ENCODE peak calls at places on chromosomes 12 and 14, in seven cellular contexts. One of them, this sample, is unnamed. For H3K27me3, the result is how much of the 10 kb centered on the place peaks cover.

GRCh38 chr14:65403231-65403630 is 9.3 kb upstream of the FUT8 start:
- DNase-seq in PC-3: peak
- DNase-seq in right atrium auricular region: no peak
- DNase-seq in tibial artery: no peak
- DNase-seq in NT2/D1: no peak
- DNase-seq in CD4-positive, alpha-beta memory T cell: no peak
- DNase-seq in hepatocyte: no peak
- DNase-seq in this sample: no peak

GRCh38 chr12:26122681-26123481 is 2.0 kb downstream of the BHLHE41 start:
- DNase-seq in CD4-positive, alpha-beta memory T cell: no peak
- DNase-seq in hepatocyte: peak
- DNase-seq in tibial artery: peak
- DNase-seq in PC-3: peak
- DNase-seq in NT2/D1: peak
- DNase-seq in right atrium auricular region: peak
- DNase-seq in this sample: peak

GRCh38 chr14:68140111-68140741 is 320.6 kb downstream of the RAD51B start:
- DNase-seq in CD4-positive, alpha-beta memory T cell: no peak
- DNase-seq in right atrium auricular region: peak
- DNase-seq in tibial artery: no peak
- DNase-seq in PC-3: peak
- DNase-seq in hepatocyte: peak
- DNase-seq in NT2/D1: peak
- DNase-seq in this sample: peak

GRCh38 chr12:108950991-108951739 is 69.7 kb downstream of the SVOP start:
- DNase-seq in NT2/D1: peak
- DNase-seq in PC-3: peak
- DNase-seq in right atrium auricular region: peak
- DNase-seq in tibial artery: peak
- DNase-seq in CD4-positive, alpha-beta memory T cell: peak
- DNase-seq in hepatocyte: peak
- DNase-seq in this sample: peak

GRCh38 chr14:92586001-92586947 is 72.7 kb downstream of the RIN3 start:
- DNase-seq in CD4-positive, alpha-beta memory T cell: peak
- DNase-seq in tibial artery: peak
- DNase-seq in PC-3: peak
- DNase-seq in hepatocyte: peak
- DNase-seq in right atrium auricular region: no peak
- DNase-seq in NT2/D1: no peak
- DNase-seq in this sample: no peak

GRCh38 chr12:82688035-82688501 is 1.4 kb downstream of the TMTC2 start:
- DNase-seq in CD4-positive, alpha-beta memory T cell: no peak
- DNase-seq in hepatocyte: peak
- DNase-seq in PC-3: peak
- DNase-seq in right atrium auricular region: no peak
- DNase-seq in NT2/D1: no peak
- DNase-seq in tibial artery: no peak
- DNase-seq in this sample: peak

GRCh38 chr12:118185602-118186397 is 49.9 kb downstream of the PEBP1 start:
- DNase-seq in right atrium auricular region: no peak
- DNase-seq in tibial artery: no peak
- DNase-seq in CD4-positive, alpha-beta memory T cell: no peak
- DNase-seq in PC-3: no peak
- DNase-seq in NT2/D1: no peak
- DNase-seq in hepatocyte: no peak
- DNase-seq in this sample: no peak

GRCh38 chr12:127063339-127064090 is 1203.5 kb upstream of the TMEM132C start:
- DNase-seq in hepatocyte: no peak
- DNase-seq in PC-3: peak
- DNase-seq in NT2/D1: no peak
- DNase-seq in CD4-positive, alpha-beta memory T cell: no peak
- DNase-seq in tibial artery: no peak
- DNase-seq in right atrium auricular region: no peak
- DNase-seq in this sample: no peak

GRCh38 chr12:89117448-89118034 is 234.8 kb downstream of the DUSP6 start:
- DNase-seq in tibial artery: no peak
- DNase-seq in hepatocyte: peak
- DNase-seq in NT2/D1: no peak
- DNase-seq in right atrium auricular region: no peak
- DNase-seq in CD4-positive, alpha-beta memory T cell: no peak
- DNase-seq in PC-3: peak
- DNase-seq in this sample: no peak

GRCh38 chr14:101857226-101857625 is 95.7 kb downstream of the PPP2R5C start:
- DNase-seq in NT2/D1: no peak
- DNase-seq in tibial artery: no peak
- DNase-seq in PC-3: peak
- DNase-seq in hepatocyte: no peak
- DNase-seq in CD4-positive, alpha-beta memory T cell: no peak
- DNase-seq in right atrium auricular region: peak
- DNase-seq in this sample: no peak

GRCh38 chr14:74589291-74589879 is 22.7 kb downstream of the LTBP2 start:
- DNase-seq in NT2/D1: no peak
- DNase-seq in CD4-positive, alpha-beta memory T cell: no peak
- DNase-seq in right atrium auricular region: no peak
- DNase-seq in hepatocyte: no peak
- DNase-seq in tibial artery: no peak
- DNase-seq in PC-3: no peak
- DNase-seq in this sample: no peak

GRCh38 chr12:82359115-82359478 is 768 bp downstream of the METTL25 start:
- DNase-seq in NT2/D1: no peak
- DNase-seq in right atrium auricular region: no peak
- DNase-seq in PC-3: no peak
- DNase-seq in hepatocyte: peak
- DNase-seq in tibial artery: no peak
- DNase-seq in CD4-positive, alpha-beta memory T cell: no peak
- DNase-seq in this sample: peak

GRCh38 chr12:6949063-6949594 is 2.0 kb upstream of the PTPN6 start:
- DNase-seq in hepatocyte: no peak
- DNase-seq in right atrium auricular region: no peak
- DNase-seq in tibial artery: no peak
- DNase-seq in NT2/D1: no peak
- DNase-seq in CD4-positive, alpha-beta memory T cell: peak
- DNase-seq in PC-3: no peak
- DNase-seq in this sample: no peak

GRCh38 chr14:36604757-36605505 is 22.5 kb upstream of the NKX2-8 start:
- DNase-seq in right atrium auricular region: no peak
- DNase-seq in tibial artery: no peak
- DNase-seq in NT2/D1: peak
- DNase-seq in PC-3: peak
- DNase-seq in hepatocyte: peak
- DNase-seq in CD4-positive, alpha-beta memory T cell: no peak
- DNase-seq in this sample: peak

GRCh38 chr14:36605506-36605857 is 23.1 kb upstream of the NKX2-8 start:
- DNase-seq in hepatocyte: no peak
- DNase-seq in tibial artery: no peak
- DNase-seq in PC-3: peak
- DNase-seq in NT2/D1: no peak
- DNase-seq in CD4-positive, alpha-beta memory T cell: no peak
- DNase-seq in right atrium auricular region: no peak
- DNase-seq in this sample: no peak

GRCh38 chr14:36600431-36600830 is 18.0 kb upstream of the NKX2-8 start:
- DNase-seq in PC-3: no peak
- DNase-seq in tibial artery: no peak
- DNase-seq in NT2/D1: no peak
- DNase-seq in hepatocyte: no peak
- DNase-seq in CD4-positive, alpha-beta memory T cell: no peak
- DNase-seq in right atrium auricular region: no peak
- DNase-seq in this sample: peak
- H3K27me3 ChIP-seq in PC-3: half or more
- H3K27me3 ChIP-seq in tibial artery: under half
- H3K27me3 ChIP-seq in NT2/D1: under half
- H3K27me3 ChIP-seq in hepatocyte: under half
- H3K27me3 ChIP-seq in CD4-positive, alpha-beta memory T cell: under half
- H3K27me3 ChIP-seq in right atrium auricular region: under half
- H3K27me3 ChIP-seq in this sample: half or more

GRCh38 chr12:57112492-57113294 is 1.5 kb upstream of the STAT6 start:
- DNase-seq in NT2/D1: no peak
- DNase-seq in PC-3: no peak
- DNase-seq in tibial artery: no peak
- DNase-seq in right atrium auricular region: no peak
- DNase-seq in CD4-positive, alpha-beta memory T cell: no peak
- DNase-seq in hepatocyte: no peak
- DNase-seq in this sample: no peak

GRCh38 chr12:57111046-57111698 is at the start of gene STAT6:
- DNase-seq in right atrium auricular region: peak
- DNase-seq in tibial artery: peak
- DNase-seq in PC-3: peak
- DNase-seq in hepatocyte: peak
- DNase-seq in CD4-positive, alpha-beta memory T cell: peak
- DNase-seq in NT2/D1: no peak
- DNase-seq in this sample: peak

GRCh38 chr12:57107456-57107855 is 3.7 kb downstream of the STAT6 start:
- DNase-seq in NT2/D1: no peak
- DNase-seq in PC-3: no peak
- DNase-seq in hepatocyte: peak
- DNase-seq in tibial artery: no peak
- DNase-seq in right atrium auricular region: no peak
- DNase-seq in CD4-positive, alpha-beta memory T cell: no peak
- DNase-seq in this sample: no peak

GRCh38 chr12:57110189-57111045 is 745 bp downstream of the STAT6 start:
- DNase-seq in hepatocyte: peak
- DNase-seq in PC-3: peak
- DNase-seq in CD4-positive, alpha-beta memory T cell: peak
- DNase-seq in right atrium auricular region: no peak
- DNase-seq in NT2/D1: no peak
- DNase-seq in tibial artery: peak
- DNase-seq in this sample: peak

GRCh38 chr12:57109207-57110160 is 1.7 kb downstream of the STAT6 start:
- DNase-seq in CD4-positive, alpha-beta memory T cell: no peak
- DNase-seq in right atrium auricular region: no peak
- DNase-seq in NT2/D1: no peak
- DNase-seq in PC-3: no peak
- DNase-seq in tibial artery: no peak
- DNase-seq in hepatocyte: no peak
- DNase-seq in this sample: no peak
- H3K4me3 ChIP-seq in CD4-positive, alpha-beta memory T cell: peak
- H3K4me3 ChIP-seq in right atrium auricular region: peak
- H3K4me3 ChIP-seq in NT2/D1: peak
- H3K4me3 ChIP-seq in PC-3: peak
- H3K4me3 ChIP-seq in tibial artery: peak
- H3K4me3 ChIP-seq in hepatocyte: peak
- H3K4me3 ChIP-seq in this sample: peak

GRCh38 chr14:104799239-104799599 is 1.7 kb upstream of the ZBTB42 start:
- DNase-seq in right atrium auricular region: no peak
- DNase-seq in NT2/D1: no peak
- DNase-seq in CD4-positive, alpha-beta memory T cell: no peak
- DNase-seq in PC-3: peak
- DNase-seq in tibial artery: no peak
- DNase-seq in hepatocyte: no peak
- DNase-seq in this sample: no peak
- H3K27me3 ChIP-seq in right atrium auricular region: under half
- H3K27me3 ChIP-seq in NT2/D1: under half
- H3K27me3 ChIP-seq in CD4-positive, alpha-beta memory T cell: under half
- H3K27me3 ChIP-seq in PC-3: under half
- H3K27me3 ChIP-seq in tibial artery: under half
- H3K27me3 ChIP-seq in hepatocyte: under half
- H3K27me3 ChIP-seq in this sample: half or more

GRCh38 chr12:50764861-50765324 is 992 bp downstream of the ATF1 start:
- DNase-seq in hepatocyte: peak
- DNase-seq in NT2/D1: no peak
- DNase-seq in CD4-positive, alpha-beta memory T cell: peak
- DNase-seq in tibial artery: no peak
- DNase-seq in right atrium auricular region: no peak
- DNase-seq in PC-3: peak
- DNase-seq in this sample: no peak

GRCh38 chr12:50763637-50764115 is at the start of gene ATF1:
- DNase-seq in right atrium auricular region: peak
- DNase-seq in hepatocyte: peak
- DNase-seq in tibial artery: peak
- DNase-seq in CD4-positive, alpha-beta memory T cell: peak
- DNase-seq in PC-3: peak
- DNase-seq in NT2/D1: peak
- DNase-seq in this sample: peak

GRCh38 chr12:50764116-50764860 is 387 bp downstream of the ATF1 start:
- DNase-seq in hepatocyte: peak
- DNase-seq in PC-3: no peak
- DNase-seq in NT2/D1: peak
- DNase-seq in CD4-positive, alpha-beta memory T cell: peak
- DNase-seq in right atrium auricular region: no peak
- DNase-seq in tibial artery: peak
- DNase-seq in this sample: peak

GRCh38 chr12:50771409-50771808 is 7.5 kb downstream of the ATF1 start:
- DNase-seq in NT2/D1: no peak
- DNase-seq in hepatocyte: no peak
- DNase-seq in CD4-positive, alpha-beta memory T cell: no peak
- DNase-seq in right atrium auricular region: no peak
- DNase-seq in tibial artery: no peak
- DNase-seq in PC-3: no peak
- DNase-seq in this sample: no peak

GRCh38 chr12:50765325-50765911 is 1.5 kb downstream of the ATF1 start:
- DNase-seq in PC-3: peak
- DNase-seq in CD4-positive, alpha-beta memory T cell: peak
- DNase-seq in right atrium auricular region: no peak
- DNase-seq in hepatocyte: peak
- DNase-seq in NT2/D1: no peak
- DNase-seq in tibial artery: no peak
- DNase-seq in this sample: peak
- H3K4me3 ChIP-seq in PC-3: peak
- H3K4me3 ChIP-seq in CD4-positive, alpha-beta memory T cell: peak
- H3K4me3 ChIP-seq in right atrium auricular region: peak
- H3K4me3 ChIP-seq in hepatocyte: peak
- H3K4me3 ChIP-seq in NT2/D1: peak
- H3K4me3 ChIP-seq in tibial artery: peak
- H3K4me3 ChIP-seq in this sample: peak

GRCh38 chr12:53958128-53958527 is 3.4 kb downstream of the HOXC12 start:
- DNase-seq in CD4-positive, alpha-beta memory T cell: no peak
- DNase-seq in PC-3: no peak
- DNase-seq in NT2/D1: no peak
- DNase-seq in right atrium auricular region: no peak
- DNase-seq in tibial artery: peak
- DNase-seq in hepatocyte: no peak
- DNase-seq in this sample: no peak
- H3K27me3 ChIP-seq in CD4-positive, alpha-beta memory T cell: half or more
- H3K27me3 ChIP-seq in PC-3: under half
- H3K27me3 ChIP-seq in NT2/D1: half or more
- H3K27me3 ChIP-seq in right atrium auricular region: half or more
- H3K27me3 ChIP-seq in tibial artery: under half
- H3K27me3 ChIP-seq in hepatocyte: half or more
- H3K27me3 ChIP-seq in this sample: half or more

GRCh38 chr14:90332271-90332584 is 487 bp upstream of the NRDE2 start:
- DNase-seq in NT2/D1: no peak
- DNase-seq in right atrium auricular region: no peak
- DNase-seq in tibial artery: no peak
- DNase-seq in PC-3: no peak
- DNase-seq in hepatocyte: no peak
- DNase-seq in CD4-positive, alpha-beta memory T cell: no peak
- DNase-seq in this sample: no peak
- H3K4me3 ChIP-seq in NT2/D1: peak
- H3K4me3 ChIP-seq in right atrium auricular region: peak
- H3K4me3 ChIP-seq in tibial artery: peak
- H3K4me3 ChIP-seq in PC-3: peak
- H3K4me3 ChIP-seq in hepatocyte: peak
- H3K4me3 ChIP-seq in CD4-positive, alpha-beta memory T cell: no peak
- H3K4me3 ChIP-seq in this sample: peak

GRCh38 chr12:130715996-130716917 is at the start of gene RIMBP2:
- DNase-seq in CD4-positive, alpha-beta memory T cell: no peak
- DNase-seq in tibial artery: no peak
- DNase-seq in NT2/D1: peak
- DNase-seq in right atrium auricular region: no peak
- DNase-seq in PC-3: no peak
- DNase-seq in hepatocyte: peak
- DNase-seq in this sample: peak
- H3K27me3 ChIP-seq in CD4-positive, alpha-beta memory T cell: under half
- H3K27me3 ChIP-seq in tibial artery: under half
- H3K27me3 ChIP-seq in NT2/D1: under half
- H3K27me3 ChIP-seq in right atrium auricular region: under half
- H3K27me3 ChIP-seq in PC-3: under half
- H3K27me3 ChIP-seq in hepatocyte: under half
- H3K27me3 ChIP-seq in this sample: half or more